ENCODE peak calls at places on chromosome 9, in eight cellular contexts. One of them, this sample, is unnamed.
A peak's percentile ranks its signal among the peaks of the same experiment; 100 is the strongest.

GRCh38 chr9:117957267-117957666 is 253.1 kb downstream of the TLR4 start:
- DNase-seq in Peyer's patch: no peak
- DNase-seq in mammary epithelial cell: peak; percentile 71
- DNase-seq in AG04450: no peak
- DNase-seq in HCT116: no peak
- DNase-seq in aorta: no peak
- DNase-seq in ovary: no peak
- DNase-seq in mesenchymal stem cell: no peak
- DNase-seq in this sample: no peak

GRCh38 chr9:111516061-111516465 is 8.9 kb upstream of the ZNF483 start:
- DNase-seq in Peyer's patch: no peak
- DNase-seq in mammary epithelial cell: no peak
- DNase-seq in AG04450: no peak
- DNase-seq in HCT116: no peak
- DNase-seq in aorta: no peak
- DNase-seq in ovary: no peak
- DNase-seq in mesenchymal stem cell: no peak
- DNase-seq in this sample: peak; percentile 29

GRCh38 chr9:6692891-6693361 is 47.4 kb upstream of the GLDC start:
- DNase-seq in Peyer's patch: peak; percentile 44
- DNase-seq in mammary epithelial cell: no peak
- DNase-seq in AG04450: no peak
- DNase-seq in HCT116: no peak
- DNase-seq in aorta: no peak
- DNase-seq in ovary: no peak
- DNase-seq in mesenchymal stem cell: no peak
- DNase-seq in this sample: peak; percentile 11

GRCh38 chr9:15824310-15824709 is 271.5 kb downstream of the CCDC171 start:
- DNase-seq in Peyer's patch: no peak
- DNase-seq in mammary epithelial cell: no peak
- DNase-seq in AG04450: no peak
- DNase-seq in HCT116: peak; percentile 48
- DNase-seq in aorta: no peak
- DNase-seq in ovary: no peak
- DNase-seq in mesenchymal stem cell: peak; percentile 9
- DNase-seq in this sample: no peak

GRCh38 chr9:124960409-124960752 is 19.5 kb upstream of the GOLGA1 start:
- DNase-seq in Peyer's patch: no peak
- DNase-seq in mammary epithelial cell: peak; percentile 15
- DNase-seq in AG04450: no peak
- DNase-seq in HCT116: no peak
- DNase-seq in aorta: no peak
- DNase-seq in ovary: no peak
- DNase-seq in mesenchymal stem cell: peak; percentile 52
- DNase-seq in this sample: no peak

GRCh38 chr9:108057421-108058136 is 568.0 kb upstream of the KLF4 start:
- DNase-seq in Peyer's patch: no peak
- DNase-seq in mammary epithelial cell: peak; percentile 96
- DNase-seq in AG04450: peak; percentile 92
- DNase-seq in HCT116: no peak
- DNase-seq in aorta: no peak
- DNase-seq in ovary: no peak
- DNase-seq in mesenchymal stem cell: peak; percentile 96
- DNase-seq in this sample: no peak

GRCh38 chr9:36470891-36471290 is 70.8 kb upstream of the RNF38 start:
- DNase-seq in Peyer's patch: peak; percentile 84
- DNase-seq in mammary epithelial cell: peak; percentile 68
- DNase-seq in AG04450: peak; percentile 33
- DNase-seq in HCT116: no peak
- DNase-seq in aorta: peak; percentile 73
- DNase-seq in ovary: peak; percentile 44
- DNase-seq in mesenchymal stem cell: peak; percentile 78
- DNase-seq in this sample: no peak

GRCh38 chr9:35858428-35858827 is 11.8 kb downstream of the OR13J1 start:
- DNase-seq in Peyer's patch: no peak
- DNase-seq in mammary epithelial cell: no peak
- DNase-seq in AG04450: no peak
- DNase-seq in HCT116: no peak
- DNase-seq in aorta: no peak
- DNase-seq in ovary: no peak
- DNase-seq in mesenchymal stem cell: no peak
- DNase-seq in this sample: no peak

GRCh38 chr9:110619831-110620230 is 40.3 kb upstream of the SVEP1 start:
- DNase-seq in Peyer's patch: no peak
- DNase-seq in mammary epithelial cell: no peak
- DNase-seq in AG04450: peak; percentile 21
- DNase-seq in HCT116: no peak
- DNase-seq in aorta: no peak
- DNase-seq in ovary: no peak
- DNase-seq in mesenchymal stem cell: peak; percentile 44
- DNase-seq in this sample: no peak

GRCh38 chr9:37486616-37487544 is 1.1 kb downstream of the POLR1E start:
- DNase-seq in Peyer's patch: no peak
- DNase-seq in mammary epithelial cell: peak; percentile 70
- DNase-seq in AG04450: peak; percentile 91
- DNase-seq in HCT116: no peak
- DNase-seq in aorta: peak; percentile 82
- DNase-seq in ovary: no peak
- DNase-seq in mesenchymal stem cell: peak; percentile 83
- DNase-seq in this sample: no peak

GRCh38 chr9:120622790-120623189 is 42.8 kb upstream of the CDK5RAP2 start:
- DNase-seq in Peyer's patch: no peak
- DNase-seq in mammary epithelial cell: no peak
- DNase-seq in AG04450: no peak
- DNase-seq in HCT116: no peak
- DNase-seq in aorta: no peak
- DNase-seq in ovary: no peak
- DNase-seq in mesenchymal stem cell: no peak
- DNase-seq in this sample: no peak

GRCh38 chr9:126700296-126700695 is 86.6 kb downstream of the LMX1B start:
- DNase-seq in Peyer's patch: no peak
- DNase-seq in mammary epithelial cell: no peak
- DNase-seq in AG04450: no peak
- DNase-seq in HCT116: no peak
- DNase-seq in aorta: peak; percentile 17
- DNase-seq in ovary: no peak
- DNase-seq in mesenchymal stem cell: no peak
- DNase-seq in this sample: no peak

GRCh38 chr9:133485531-133486260 is 6.8 kb upstream of the SLC2A6 start:
- DNase-seq in Peyer's patch: peak; percentile 30
- DNase-seq in mammary epithelial cell: no peak
- DNase-seq in AG04450: no peak
- DNase-seq in HCT116: no peak
- DNase-seq in aorta: no peak
- DNase-seq in ovary: peak; percentile 32
- DNase-seq in mesenchymal stem cell: no peak
- DNase-seq in this sample: no peak

GRCh38 chr9:76365028-76365427 is 29.2 kb downstream of the RFK start:
- DNase-seq in Peyer's patch: no peak
- DNase-seq in mammary epithelial cell: peak; percentile 61
- DNase-seq in AG04450: no peak
- DNase-seq in HCT116: no peak
- DNase-seq in aorta: no peak
- DNase-seq in ovary: no peak
- DNase-seq in mesenchymal stem cell: no peak
- DNase-seq in this sample: peak; percentile 36

GRCh38 chr9:83483223-83483622 is 55.0 kb downstream of the FRMD3 start:
- DNase-seq in Peyer's patch: no peak
- DNase-seq in mammary epithelial cell: no peak
- DNase-seq in AG04450: no peak
- DNase-seq in HCT116: no peak
- DNase-seq in aorta: no peak
- DNase-seq in ovary: no peak
- DNase-seq in mesenchymal stem cell: no peak
- DNase-seq in this sample: no peak
- H3K9me3 ChIP-seq in Peyer's patch: no peaks in the 10 kb centered on the region
- H3K9me3 ChIP-seq in mammary epithelial cell: peaks cover 3% of the 10 kb centered on the region
- H3K9me3 ChIP-seq in AG04450: no peaks in the 10 kb centered on the region
- H3K9me3 ChIP-seq in HCT116: no peaks in the 10 kb centered on the region
- H3K9me3 ChIP-seq in aorta: no peaks in the 10 kb centered on the region
- H3K9me3 ChIP-seq in ovary: no peaks in the 10 kb centered on the region
- H3K9me3 ChIP-seq in mesenchymal stem cell: peaks cover 4% of the 10 kb centered on the region
- H3K9me3 ChIP-seq in this sample: peaks cover 2% of the 10 kb centered on the region

DNA sequence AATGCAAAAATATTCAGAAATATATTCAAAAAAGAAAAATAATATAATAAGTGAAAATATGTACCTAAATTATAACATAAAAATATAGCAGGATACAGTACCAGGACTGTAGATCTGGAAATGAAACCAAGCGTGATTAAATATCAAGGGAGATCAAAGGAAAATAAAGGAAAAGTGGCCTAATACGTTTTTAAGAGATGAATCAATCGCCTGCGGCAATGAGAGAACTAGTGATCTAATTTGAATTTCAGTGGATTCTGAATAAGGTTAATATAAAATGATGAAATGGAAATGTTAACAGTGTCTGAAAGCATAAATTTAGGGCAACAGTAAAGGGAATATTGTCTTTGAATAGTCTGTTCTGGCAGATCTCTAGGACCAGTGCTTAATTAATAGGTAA is 1761.9 kb upstream of the ACO1 start:
- DNase-seq in Peyer's patch: no peak
- DNase-seq in mammary epithelial cell: peak; percentile 56
- DNase-seq in AG04450: no peak
- DNase-seq in HCT116: no peak
- DNase-seq in aorta: no peak
- DNase-seq in ovary: no peak
- DNase-seq in mesenchymal stem cell: no peak
- DNase-seq in this sample: no peak
- H3K9me3 ChIP-seq in Peyer's patch: no peaks in the 10 kb centered on the region
- H3K9me3 ChIP-seq in mammary epithelial cell: no peaks in the 10 kb centered on the region
- H3K9me3 ChIP-seq in AG04450: no peaks in the 10 kb centered on the region
- H3K9me3 ChIP-seq in HCT116: no peaks in the 10 kb centered on the region
- H3K9me3 ChIP-seq in aorta: no peaks in the 10 kb centered on the region
- H3K9me3 ChIP-seq in ovary: no peaks in the 10 kb centered on the region
- H3K9me3 ChIP-seq in mesenchymal stem cell: no peaks in the 10 kb centered on the region
- H3K9me3 ChIP-seq in this sample: no peaks in the 10 kb centered on the region

GRCh38 chr9:2319421-2319820 is 302.2 kb upstream of the VLDLR start:
- DNase-seq in Peyer's patch: no peak
- DNase-seq in mammary epithelial cell: no peak
- DNase-seq in AG04450: no peak
- DNase-seq in HCT116: no peak
- DNase-seq in aorta: no peak
- DNase-seq in ovary: no peak
- DNase-seq in mesenchymal stem cell: no peak
- DNase-seq in this sample: no peak

GRCh38 chr9:2317591-2317990 is 302.4 kb downstream of the SMARCA2 start:
- DNase-seq in Peyer's patch: no peak
- DNase-seq in mammary epithelial cell: peak; percentile 71
- DNase-seq in AG04450: no peak
- DNase-seq in HCT116: no peak
- DNase-seq in aorta: no peak
- DNase-seq in ovary: no peak
- DNase-seq in mesenchymal stem cell: no peak
- DNase-seq in this sample: no peak

GRCh38 chr9:2320126-2320525 is 301.5 kb upstream of the VLDLR start:
- DNase-seq in Peyer's patch: no peak
- DNase-seq in mammary epithelial cell: no peak
- DNase-seq in AG04450: no peak
- DNase-seq in HCT116: no peak
- DNase-seq in aorta: no peak
- DNase-seq in ovary: no peak
- DNase-seq in mesenchymal stem cell: peak; percentile 50
- DNase-seq in this sample: no peak

GRCh38 chr9:2321523-2322148 is 300.0 kb upstream of the VLDLR start:
- DNase-seq in Peyer's patch: no peak
- DNase-seq in mammary epithelial cell: no peak
- DNase-seq in AG04450: no peak
- DNase-seq in HCT116: no peak
- DNase-seq in aorta: no peak
- DNase-seq in ovary: no peak
- DNase-seq in mesenchymal stem cell: no peak
- DNase-seq in this sample: no peak

DNA sequence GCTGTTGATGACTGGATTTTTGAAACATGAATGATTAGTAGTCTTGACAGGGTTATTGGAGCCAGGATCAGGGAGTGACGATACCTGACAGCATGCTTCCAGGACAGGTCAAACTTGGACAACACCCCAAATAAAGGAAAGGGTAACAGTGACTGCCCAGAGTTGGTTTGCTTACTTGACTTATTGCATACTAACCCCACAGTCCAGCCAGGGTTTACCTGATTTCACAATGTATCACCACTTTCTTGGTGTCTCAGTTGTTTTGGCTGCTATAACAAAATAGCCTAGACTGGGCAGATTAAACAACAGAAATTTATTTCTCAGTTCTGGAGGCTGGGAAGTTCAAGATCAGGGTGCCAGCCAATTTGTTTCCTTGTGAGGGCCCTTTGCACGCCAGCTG is 301.0 kb upstream of the VLDLR start:
- DNase-seq in Peyer's patch: no peak
- DNase-seq in mammary epithelial cell: no peak
- DNase-seq in AG04450: no peak
- DNase-seq in HCT116: no peak
- DNase-seq in aorta: no peak
- DNase-seq in ovary: no peak
- DNase-seq in mesenchymal stem cell: no peak
- DNase-seq in this sample: no peak
- H3K9me3 ChIP-seq in Peyer's patch: no peaks in the 10 kb centered on the region
- H3K9me3 ChIP-seq in mammary epithelial cell: no peaks in the 10 kb centered on the region
- H3K9me3 ChIP-seq in AG04450: no peaks in the 10 kb centered on the region
- H3K9me3 ChIP-seq in HCT116: no peaks in the 10 kb centered on the region
- H3K9me3 ChIP-seq in aorta: no peaks in the 10 kb centered on the region
- H3K9me3 ChIP-seq in ovary: no peaks in the 10 kb centered on the region
- H3K9me3 ChIP-seq in mesenchymal stem cell: no peaks in the 10 kb centered on the region
- H3K9me3 ChIP-seq in this sample: no peaks in the 10 kb centered on the region

GRCh38 chr9:93612052-93612795 is 35.8 kb downstream of the PHF2 start:
- DNase-seq in Peyer's patch: no peak
- DNase-seq in mammary epithelial cell: no peak
- DNase-seq in AG04450: no peak
- DNase-seq in HCT116: no peak
- DNase-seq in aorta: no peak
- DNase-seq in ovary: no peak
- DNase-seq in mesenchymal stem cell: no peak
- DNase-seq in this sample: no peak
- H3K9me3 ChIP-seq in Peyer's patch: no peaks in the 10 kb centered on the region
- H3K9me3 ChIP-seq in mammary epithelial cell: no peaks in the 10 kb centered on the region
- H3K9me3 ChIP-seq in AG04450: peaks cover 6% of the 10 kb centered on the region
- H3K9me3 ChIP-seq in HCT116: peaks cover 3% of the 10 kb centered on the region
- H3K9me3 ChIP-seq in aorta: no peaks in the 10 kb centered on the region
- H3K9me3 ChIP-seq in ovary: no peaks in the 10 kb centered on the region
- H3K9me3 ChIP-seq in mesenchymal stem cell: peaks cover 20% of the 10 kb centered on the region
- H3K9me3 ChIP-seq in this sample: peaks cover 4% of the 10 kb centered on the region

GRCh38 chr9:129751841-129752801 is 721 bp downstream of the PTGES start:
- DNase-seq in Peyer's patch: no peak
- DNase-seq in mammary epithelial cell: peak; percentile 88
- DNase-seq in AG04450: no peak
- DNase-seq in HCT116: no peak
- DNase-seq in aorta: no peak
- DNase-seq in ovary: no peak
- DNase-seq in mesenchymal stem cell: peak; percentile 29
- DNase-seq in this sample: no peak
- H3K9me3 ChIP-seq in Peyer's patch: no peaks in the 10 kb centered on the region
- H3K9me3 ChIP-seq in mammary epithelial cell: no peaks in the 10 kb centered on the region
- H3K9me3 ChIP-seq in AG04450: no peaks in the 10 kb centered on the region
- H3K9me3 ChIP-seq in HCT116: no peaks in the 10 kb centered on the region
- H3K9me3 ChIP-seq in aorta: no peaks in the 10 kb centered on the region
- H3K9me3 ChIP-seq in ovary: no peaks in the 10 kb centered on the region
- H3K9me3 ChIP-seq in mesenchymal stem cell: no peaks in the 10 kb centered on the region
- H3K9me3 ChIP-seq in this sample: no peaks in the 10 kb centered on the region

This sample was measured in HAP-1.